ENCODE peak calls at places on chromosomes 6 and 20, in ten cellular contexts. One of them, this sample, is unnamed.

GRCh38 chr6:29760328-29760727 is 37.1 kb downstream of the HLA-F start:
- DNase-seq in prostate gland: no peak
- DNase-seq in ovary: no peak
- DNase-seq in gastrocnemius medialis: no peak
- DNase-seq in Peyer's patch: no peak
- DNase-seq in A549: no peak
- DNase-seq in spleen: no peak
- DNase-seq in breast epithelium: no peak
- DNase-seq in vagina: peak; percentile 61
- DNase-seq in body of pancreas: no peak
- DNase-seq in this sample: no peak

GRCh38 chr6:123802697-123803455 is 789 bp upstream of the NKAIN2 start:
- DNase-seq in prostate gland: peak; percentile 77
- DNase-seq in ovary: peak; percentile 42
- DNase-seq in gastrocnemius medialis: peak; percentile 64
- DNase-seq in Peyer's patch: peak; percentile 20
- DNase-seq in A549: peak; percentile 72
- DNase-seq in spleen: peak; percentile 93
- DNase-seq in breast epithelium: peak; percentile 77
- DNase-seq in vagina: no peak
- DNase-seq in body of pancreas: peak; percentile 78
- DNase-seq in this sample: peak; percentile 53

GRCh38 chr6:118708055-118708454 is 56.7 kb upstream of the CEP85L start:
- DNase-seq in prostate gland: no peak
- DNase-seq in ovary: no peak
- DNase-seq in gastrocnemius medialis: no peak
- DNase-seq in Peyer's patch: no peak
- DNase-seq in A549: peak; percentile 58
- DNase-seq in spleen: no peak
- DNase-seq in breast epithelium: no peak
- DNase-seq in vagina: no peak
- DNase-seq in body of pancreas: no peak
- DNase-seq in this sample: no peak

GRCh38 chr20:10855031-10855430 is 181.2 kb upstream of the JAG1 start:
- DNase-seq in prostate gland: no peak
- DNase-seq in ovary: no peak
- DNase-seq in gastrocnemius medialis: no peak
- DNase-seq in Peyer's patch: no peak
- DNase-seq in A549: no peak
- DNase-seq in spleen: no peak
- DNase-seq in breast epithelium: no peak
- DNase-seq in vagina: no peak
- DNase-seq in body of pancreas: no peak
- DNase-seq in this sample: no peak

GRCh38 chr6:110053395-110054240 is 75.5 kb downstream of the GPR6 start:
- DNase-seq in prostate gland: no peak
- DNase-seq in ovary: no peak
- DNase-seq in gastrocnemius medialis: no peak
- DNase-seq in Peyer's patch: no peak
- DNase-seq in A549: peak; percentile 51
- DNase-seq in spleen: no peak
- DNase-seq in breast epithelium: no peak
- DNase-seq in vagina: peak; percentile 22
- DNase-seq in body of pancreas: peak; percentile 45
- DNase-seq in this sample: no peak

GRCh38 chr6:137202078-137202477 is 17.1 kb downstream of the IFNGR1 start:
- DNase-seq in prostate gland: peak; percentile 15
- DNase-seq in ovary: no peak
- DNase-seq in gastrocnemius medialis: no peak
- DNase-seq in Peyer's patch: peak; percentile 34
- DNase-seq in A549: peak; percentile 8
- DNase-seq in spleen: no peak
- DNase-seq in breast epithelium: no peak
- DNase-seq in vagina: no peak
- DNase-seq in body of pancreas: no peak
- DNase-seq in this sample: no peak

GRCh38 chr20:46720776-46721425 is 11.5 kb downstream of the SLC2A10 start:
- DNase-seq in prostate gland: no peak
- DNase-seq in ovary: no peak
- DNase-seq in gastrocnemius medialis: no peak
- DNase-seq in Peyer's patch: no peak
- DNase-seq in A549: no peak
- DNase-seq in spleen: no peak
- DNase-seq in breast epithelium: no peak
- DNase-seq in vagina: no peak
- DNase-seq in body of pancreas: no peak
- DNase-seq in this sample: no peak

GRCh38 chr20:728022-728944 is 40.0 kb downstream of the SLC52A3 start:
- DNase-seq in prostate gland: peak; percentile 52
- DNase-seq in ovary: no peak
- DNase-seq in gastrocnemius medialis: peak; percentile 5
- DNase-seq in Peyer's patch: no peak
- DNase-seq in A549: peak; percentile 80
- DNase-seq in spleen: peak; percentile 74
- DNase-seq in breast epithelium: no peak
- DNase-seq in vagina: no peak
- DNase-seq in body of pancreas: peak; percentile 49
- DNase-seq in this sample: no peak

GRCh38 chr6:56570434-56571359 is 72.0 kb downstream of the DST start:
- DNase-seq in prostate gland: no peak
- DNase-seq in ovary: no peak
- DNase-seq in gastrocnemius medialis: no peak
- DNase-seq in Peyer's patch: no peak
- DNase-seq in A549: peak; percentile 20
- DNase-seq in spleen: no peak
- DNase-seq in breast epithelium: no peak
- DNase-seq in vagina: no peak
- DNase-seq in body of pancreas: peak; percentile 16
- DNase-seq in this sample: no peak

GRCh38 chr6:4268171-4268570 is 132.8 kb upstream of the ECI2 start:
- DNase-seq in prostate gland: no peak
- DNase-seq in ovary: no peak
- DNase-seq in gastrocnemius medialis: no peak
- DNase-seq in Peyer's patch: no peak
- DNase-seq in A549: no peak
- DNase-seq in spleen: no peak
- DNase-seq in breast epithelium: no peak
- DNase-seq in vagina: no peak
- DNase-seq in body of pancreas: no peak
- DNase-seq in this sample: no peak

GRCh38 chr20:19735446-19735845 is 22.6 kb upstream of the RIN2 start:
- DNase-seq in prostate gland: peak; percentile 15
- DNase-seq in ovary: peak; percentile 53
- DNase-seq in gastrocnemius medialis: peak; percentile 70
- DNase-seq in Peyer's patch: no peak
- DNase-seq in A549: peak; percentile 86
- DNase-seq in spleen: no peak
- DNase-seq in breast epithelium: peak; percentile 52
- DNase-seq in vagina: peak; percentile 64
- DNase-seq in body of pancreas: peak; percentile 66
- DNase-seq in this sample: peak; percentile 57

GRCh38 chr6:153801917-153802316 is 237.1 kb upstream of the OPRM1 start:
- DNase-seq in prostate gland: no peak
- DNase-seq in ovary: no peak
- DNase-seq in gastrocnemius medialis: no peak
- DNase-seq in Peyer's patch: no peak
- DNase-seq in A549: no peak
- DNase-seq in spleen: no peak
- DNase-seq in breast epithelium: no peak
- DNase-seq in vagina: no peak
- DNase-seq in body of pancreas: no peak
- DNase-seq in this sample: no peak

GRCh38 chr6:31736026-31736767 is at the start of gene CLIC1:
- DNase-seq in prostate gland: peak; percentile 87
- DNase-seq in ovary: peak; percentile 87
- DNase-seq in gastrocnemius medialis: peak; percentile 41
- DNase-seq in Peyer's patch: peak; percentile 88
- DNase-seq in A549: peak; percentile 78
- DNase-seq in spleen: peak; percentile 95
- DNase-seq in breast epithelium: peak; percentile 88
- DNase-seq in vagina: no peak
- DNase-seq in body of pancreas: peak; percentile 86
- DNase-seq in this sample: peak; percentile 93
- TF ChIP-seq POLR2A in prostate gland: peak; percentile 97
- TF ChIP-seq POLR2A in ovary: peak; percentile 97
- TF ChIP-seq POLR2A in gastrocnemius medialis: peak; percentile 70
- TF ChIP-seq POLR2A in Peyer's patch: peak; percentile 95
- TF ChIP-seq POLR2A in A549: peak; percentile 75
- TF ChIP-seq POLR2A in spleen: peak; percentile 81
- TF ChIP-seq POLR2A in breast epithelium: peak; percentile 96
- TF ChIP-seq POLR2A in vagina: no peak
- TF ChIP-seq POLR2A in body of pancreas: peak; percentile 72
- TF ChIP-seq POLR2A in this sample: peak; percentile 96

GRCh38 chr20:63617092-63617875 is 9.6 kb downstream of the GMEB2 start:
- DNase-seq in prostate gland: no peak
- DNase-seq in ovary: no peak
- DNase-seq in gastrocnemius medialis: no peak
- DNase-seq in Peyer's patch: no peak
- DNase-seq in A549: no peak
- DNase-seq in spleen: no peak
- DNase-seq in breast epithelium: no peak
- DNase-seq in vagina: no peak
- DNase-seq in body of pancreas: no peak
- DNase-seq in this sample: no peak

GRCh38 chr20:63611646-63612045 is 15.3 kb downstream of the GMEB2 start:
- DNase-seq in prostate gland: no peak
- DNase-seq in ovary: no peak
- DNase-seq in gastrocnemius medialis: no peak
- DNase-seq in Peyer's patch: no peak
- DNase-seq in A549: no peak
- DNase-seq in spleen: peak; percentile 55
- DNase-seq in breast epithelium: no peak
- DNase-seq in vagina: no peak
- DNase-seq in body of pancreas: no peak
- DNase-seq in this sample: no peak

GRCh38 chr20:63617876-63618265 is 9.0 kb downstream of the GMEB2 start:
- DNase-seq in prostate gland: no peak
- DNase-seq in ovary: no peak
- DNase-seq in gastrocnemius medialis: no peak
- DNase-seq in Peyer's patch: no peak
- DNase-seq in A549: no peak
- DNase-seq in spleen: no peak
- DNase-seq in breast epithelium: no peak
- DNase-seq in vagina: no peak
- DNase-seq in body of pancreas: no peak
- DNase-seq in this sample: no peak

GRCh38 chr20:63610581-63611435 is 16.1 kb downstream of the GMEB2 start:
- DNase-seq in prostate gland: no peak
- DNase-seq in ovary: no peak
- DNase-seq in gastrocnemius medialis: no peak
- DNase-seq in Peyer's patch: no peak
- DNase-seq in A549: no peak
- DNase-seq in spleen: peak; percentile 58
- DNase-seq in breast epithelium: no peak
- DNase-seq in vagina: no peak
- DNase-seq in body of pancreas: no peak
- DNase-seq in this sample: no peak

GRCh38 chr20:63612276-63612931 is 14.5 kb downstream of the GMEB2 start:
- DNase-seq in prostate gland: no peak
- DNase-seq in ovary: no peak
- DNase-seq in gastrocnemius medialis: no peak
- DNase-seq in Peyer's patch: no peak
- DNase-seq in A549: no peak
- DNase-seq in spleen: peak; percentile 81
- DNase-seq in breast epithelium: no peak
- DNase-seq in vagina: no peak
- DNase-seq in body of pancreas: no peak
- DNase-seq in this sample: no peak
- H3K27ac ChIP-seq in prostate gland: no peak overlapping the region
- H3K27ac ChIP-seq in ovary: no peak overlapping the region
- H3K27ac ChIP-seq in gastrocnemius medialis: no peak overlapping the region
- H3K27ac ChIP-seq in Peyer's patch: no peak overlapping the region
- H3K27ac ChIP-seq in A549: no peak overlapping the region
- H3K27ac ChIP-seq in spleen: peak overlapping the region; percentile 83
- H3K27ac ChIP-seq in breast epithelium: no peak overlapping the region
- H3K27ac ChIP-seq in vagina: no peak overlapping the region
- H3K27ac ChIP-seq in body of pancreas: no peak overlapping the region
- H3K27ac ChIP-seq in this sample: no peak overlapping the region

GRCh38 chr20:44969320-44969879 is 3.1 kb downstream of the STK4 start:
- DNase-seq in prostate gland: no peak
- DNase-seq in ovary: no peak
- DNase-seq in gastrocnemius medialis: no peak
- DNase-seq in Peyer's patch: no peak
- DNase-seq in A549: no peak
- DNase-seq in spleen: no peak
- DNase-seq in breast epithelium: no peak
- DNase-seq in vagina: no peak
- DNase-seq in body of pancreas: no peak
- DNase-seq in this sample: no peak
- H3K4me3 ChIP-seq in prostate gland: no peak overlapping the region
- H3K4me3 ChIP-seq in ovary: no peak overlapping the region
- H3K4me3 ChIP-seq in gastrocnemius medialis: no peak overlapping the region
- H3K4me3 ChIP-seq in Peyer's patch: peak overlapping the region; percentile 17
- H3K4me3 ChIP-seq in A549: no peak overlapping the region
- H3K4me3 ChIP-seq in spleen: peak overlapping the region; percentile 78
- H3K4me3 ChIP-seq in breast epithelium: no peak overlapping the region
- H3K4me3 ChIP-seq in vagina: no peak overlapping the region
- H3K4me3 ChIP-seq in body of pancreas: no peak overlapping the region
- H3K4me3 ChIP-seq in this sample: no peak overlapping the region

GRCh38 chr6:145294942-145295341 is 440.4 kb downstream of the EPM2A start:
- DNase-seq in prostate gland: no peak
- DNase-seq in ovary: no peak
- DNase-seq in gastrocnemius medialis: no peak
- DNase-seq in Peyer's patch: no peak
- DNase-seq in A549: no peak
- DNase-seq in spleen: no peak
- DNase-seq in breast epithelium: no peak
- DNase-seq in vagina: no peak
- DNase-seq in body of pancreas: no peak
- DNase-seq in this sample: no peak

GRCh38 chr6:145289573-145289972 is 445.7 kb downstream of the EPM2A start:
- DNase-seq in prostate gland: no peak
- DNase-seq in ovary: no peak
- DNase-seq in gastrocnemius medialis: no peak
- DNase-seq in Peyer's patch: no peak
- DNase-seq in A549: no peak
- DNase-seq in spleen: no peak
- DNase-seq in breast epithelium: no peak
- DNase-seq in vagina: no peak
- DNase-seq in body of pancreas: no peak
- DNase-seq in this sample: no peak

GRCh38 chr6:145295746-145296145 is 439.6 kb downstream of the EPM2A start:
- DNase-seq in prostate gland: no peak
- DNase-seq in ovary: no peak
- DNase-seq in gastrocnemius medialis: no peak
- DNase-seq in Peyer's patch: no peak
- DNase-seq in A549: no peak
- DNase-seq in spleen: no peak
- DNase-seq in breast epithelium: no peak
- DNase-seq in vagina: no peak
- DNase-seq in body of pancreas: no peak
- DNase-seq in this sample: no peak

GRCh38 chr6:145290122-145290521 is 445.2 kb downstream of the EPM2A start:
- DNase-seq in prostate gland: no peak
- DNase-seq in ovary: no peak
- DNase-seq in gastrocnemius medialis: no peak
- DNase-seq in Peyer's patch: no peak
- DNase-seq in A549: no peak
- DNase-seq in spleen: no peak
- DNase-seq in breast epithelium: no peak
- DNase-seq in vagina: no peak
- DNase-seq in body of pancreas: no peak
- DNase-seq in this sample: no peak
- TF ChIP-seq POLR2A in prostate gland: no peak
- TF ChIP-seq POLR2A in ovary: no peak
- TF ChIP-seq POLR2A in gastrocnemius medialis: no peak
- TF ChIP-seq POLR2A in Peyer's patch: no peak
- TF ChIP-seq POLR2A in A549: no peak
- TF ChIP-seq POLR2A in spleen: no peak
- TF ChIP-seq POLR2A in breast epithelium: no peak
- TF ChIP-seq POLR2A in vagina: no peak
- TF ChIP-seq POLR2A in body of pancreas: no peak
- TF ChIP-seq POLR2A in this sample: no peak